ENCODE peak calls at places on chromosomes 2 and 18, in nine cellular contexts. W, S, M, O, H, C, L, Q and K are unnamed samples.

GRCh38 chr2:28588231-28588725 is 92.4 kb downstream of the PLB1 start:
- DNase-seq in W (no peak), S (no peak), M (no peak), O (no peak), H (no peak), C (no peak), L (peak), Q (no peak), K (no peak)

GRCh38 chr2:239304533-239305221 is 96.1 kb downstream of the HDAC4 start:
- DNase-seq in W (no peak), S (no peak), M (no peak), O (no peak), H (no peak), C (no peak), L (peak), Q (no peak), K (no peak)

GRCh38 chr2:32360416-32360815 is 3.6 kb downstream of the BIRC6 start:
- DNase-seq in W (no peak), S (no peak), M (peak), O (no peak), H (peak), C (no peak), L (no peak), Q (no peak), K (no peak)

GRCh38 chr2:29108225-29108624 is 7.0 kb upstream of the CLIP4 start:
- DNase-seq in W (no peak), S (peak), M (peak), O (no peak), H (peak), C (no peak), L (no peak), Q (no peak), K (no peak)

GRCh38 chr2:118833716-118834439 is 13.6 kb downstream of the EN1 start:
- DNase-seq in W (no peak), S (no peak), M (no peak), O (no peak), H (no peak), C (no peak), L (no peak), Q (no peak), K (no peak)

GRCh38 chr2:125746321-125746983 is 909.5 kb upstream of the GYPC start:
- DNase-seq in W (no peak), S (no peak), M (no peak), O (no peak), H (no peak), C (no peak), L (no peak), Q (no peak), K (no peak)

GRCh38 chr2:231370429-231370748 is 25.1 kb upstream of the B3GNT7 start:
- DNase-seq in W (no peak), S (no peak), M (no peak), O (no peak), H (no peak), C (no peak), L (no peak), Q (no peak), K (no peak)

GRCh38 chr2:69781321-69782248 is 39.7 kb downstream of the ANXA4 start:
- DNase-seq in W (no peak), S (no peak), M (no peak), O (no peak), H (no peak), C (no peak), L (no peak), Q (no peak), K (no peak)

GRCh38 chr2:190382851-190383250 is 25.3 kb upstream of the MFSD6 start:
- DNase-seq in W (no peak), S (no peak), M (peak), O (peak), H (peak), C (no peak), L (no peak), Q (peak), K (peak)

GRCh38 chr18:45785015-45785597 is 40.4 kb upstream of the SIGLEC15 start:
- DNase-seq in W (no peak), S (no peak), M (peak), O (no peak), H (peak), C (no peak), L (no peak), Q (no peak), K (no peak)

GRCh38 chr2:11118761-11119160 is 36.5 kb upstream of the SLC66A3 start:
- DNase-seq in W (no peak), S (no peak), M (peak), O (no peak), H (no peak), C (no peak), L (no peak), Q (no peak), K (no peak)

GRCh38 chr18:54983041-54983686 is 23.9 kb upstream of the CCDC68 start:
- DNase-seq in W (no peak), S (no peak), M (peak), O (no peak), H (peak), C (no peak), L (no peak), Q (no peak), K (peak)

GRCh38 chr18:48548404-48548771 is 9.6 kb downstream of the CTIF start:
- DNase-seq in W (no peak), S (no peak), M (no peak), O (no peak), H (no peak), C (no peak), L (peak), Q (no peak), K (no peak)

GRCh38 chr2:241982711-241983570 is 113.4 kb downstream of the RTP5 start:
- DNase-seq in W (no peak), S (no peak), M (no peak), O (no peak), H (no peak), C (no peak), L (no peak), Q (no peak), K (no peak)